ENCODE peak calls at places on chromosomes 4 and X, in six cellular contexts. One of them, this sample, is unnamed.
A peak's percentile ranks its signal among the peaks of the same experiment; 100 is the strongest.

GRCh38 chr4:23728393-23728792 is 161.5 kb downstream of the PPARGC1A start:
- DNase-seq in AG09319: peak; percentile 55
- DNase-seq in CD8-positive, alpha-beta T cell: no peak
- DNase-seq in ascending aorta: no peak
- DNase-seq in PC-9: no peak
- DNase-seq in vagina: no peak
- DNase-seq in this sample: peak; percentile 96

GRCh38 chr4:186724048-186724860 is 598 bp upstream of the FAT1 start:
- DNase-seq in ascending aorta: peak; percentile 72
- DNase-seq in AG09319: no peak
- DNase-seq in vagina: no peak
- DNase-seq in PC-9: peak; percentile 47
- DNase-seq in CD8-positive, alpha-beta T cell: no peak
- DNase-seq in this sample: no peak

GRCh38 chr4:184762100-184762499 is 28.2 kb upstream of the CENPU start:
- DNase-seq in PC-9: no peak
- DNase-seq in CD8-positive, alpha-beta T cell: peak; percentile 20
- DNase-seq in AG09319: no peak
- DNase-seq in vagina: no peak
- DNase-seq in ascending aorta: peak; percentile 19
- DNase-seq in this sample: no peak

GRCh38 chrX:1581132-1581531 is 10.3 kb upstream of the AKAP17A start:
- DNase-seq in AG09319: no peak
- DNase-seq in vagina: peak; percentile 31
- DNase-seq in CD8-positive, alpha-beta T cell: peak; percentile 72
- DNase-seq in PC-9: no peak
- DNase-seq in ascending aorta: no peak
- DNase-seq in this sample: no peak

GRCh38 chr4:40626183-40626990 is 3.3 kb downstream of the RBM47 start:
- DNase-seq in ascending aorta: no peak
- DNase-seq in vagina: no peak
- DNase-seq in CD8-positive, alpha-beta T cell: no peak
- DNase-seq in PC-9: peak; percentile 27
- DNase-seq in AG09319: no peak
- DNase-seq in this sample: no peak

GRCh38 chrX:40172169-40172979 is 74.6 kb upstream of the BCOR start:
- DNase-seq in vagina: peak; percentile 94
- DNase-seq in CD8-positive, alpha-beta T cell: peak; percentile 36
- DNase-seq in ascending aorta: peak; percentile 79
- DNase-seq in AG09319: no peak
- DNase-seq in PC-9: no peak
- DNase-seq in this sample: no peak

GRCh38 chr4:89724716-89725115 is 112.2 kb downstream of the SNCA start:
- DNase-seq in PC-9: no peak
- DNase-seq in AG09319: peak; percentile 22
- DNase-seq in vagina: no peak
- DNase-seq in CD8-positive, alpha-beta T cell: no peak
- DNase-seq in ascending aorta: no peak
- DNase-seq in this sample: peak; percentile 30

GRCh38 chr4:169248645-169249044 is 22.1 kb downstream of the SH3RF1 start:
- DNase-seq in AG09319: no peak
- DNase-seq in PC-9: no peak
- DNase-seq in vagina: no peak
- DNase-seq in ascending aorta: no peak
- DNase-seq in CD8-positive, alpha-beta T cell: no peak
- DNase-seq in this sample: no peak

GRCh38 chr4:138239496-138239895 is 2.7 kb downstream of the SLC7A11 start:
- DNase-seq in ascending aorta: no peak
- DNase-seq in AG09319: no peak
- DNase-seq in CD8-positive, alpha-beta T cell: no peak
- DNase-seq in vagina: no peak
- DNase-seq in PC-9: no peak
- DNase-seq in this sample: no peak

GRCh38 chrX:10833299-10834169 is 213.1 kb upstream of the MID1 start:
- DNase-seq in CD8-positive, alpha-beta T cell: no peak
- DNase-seq in ascending aorta: peak; percentile 64
- DNase-seq in AG09319: no peak
- DNase-seq in PC-9: peak; percentile 64
- DNase-seq in vagina: no peak
- DNase-seq in this sample: peak; percentile 38

GRCh38 chr4:63620271-63620670 is 789.0 kb downstream of the TECRL start:
- DNase-seq in ascending aorta: no peak
- DNase-seq in AG09319: no peak
- DNase-seq in vagina: no peak
- DNase-seq in CD8-positive, alpha-beta T cell: no peak
- DNase-seq in PC-9: no peak
- DNase-seq in this sample: no peak

GRCh38 chrX:153762636-153763173 is 1.3 kb upstream of the PLXNB3 start:
- DNase-seq in PC-9: no peak
- DNase-seq in vagina: no peak
- DNase-seq in AG09319: no peak
- DNase-seq in CD8-positive, alpha-beta T cell: no peak
- DNase-seq in ascending aorta: no peak
- DNase-seq in this sample: no peak

GRCh38 chr4:65521666-65522065 is 148.6 kb downstream of the EPHA5 start:
- DNase-seq in vagina: no peak
- DNase-seq in AG09319: no peak
- DNase-seq in PC-9: no peak
- DNase-seq in ascending aorta: no peak
- DNase-seq in CD8-positive, alpha-beta T cell: no peak
- DNase-seq in this sample: no peak

GRCh38 chr4:113385500-113385899 is 336.0 kb downstream of the ANK2 start:
- DNase-seq in ascending aorta: no peak
- DNase-seq in CD8-positive, alpha-beta T cell: no peak
- DNase-seq in AG09319: no peak
- DNase-seq in PC-9: no peak
- DNase-seq in vagina: no peak
- DNase-seq in this sample: no peak

GRCh38 chr4:169311643-169312365 is 41.0 kb upstream of the SH3RF1 start:
- DNase-seq in ascending aorta: no peak
- DNase-seq in AG09319: no peak
- DNase-seq in PC-9: no peak
- DNase-seq in vagina: no peak
- DNase-seq in CD8-positive, alpha-beta T cell: no peak
- DNase-seq in this sample: no peak

GRCh38 chr4:140689628-140690027 is 66.6 kb downstream of the TBC1D9 start:
- DNase-seq in vagina: no peak
- DNase-seq in AG09319: no peak
- DNase-seq in PC-9: no peak
- DNase-seq in CD8-positive, alpha-beta T cell: no peak
- DNase-seq in ascending aorta: no peak
- DNase-seq in this sample: no peak

GRCh38 chrX:112865464-112866025 is 24.9 kb upstream of the AMOT start:
- DNase-seq in AG09319: no peak
- DNase-seq in ascending aorta: no peak
- DNase-seq in PC-9: no peak
- DNase-seq in CD8-positive, alpha-beta T cell: no peak
- DNase-seq in vagina: no peak
- DNase-seq in this sample: no peak

GRCh38 chr4:11931266-11931665 is 502.6 kb upstream of the HS3ST1 start:
- DNase-seq in ascending aorta: no peak
- DNase-seq in CD8-positive, alpha-beta T cell: no peak
- DNase-seq in PC-9: no peak
- DNase-seq in vagina: no peak
- DNase-seq in AG09319: no peak
- DNase-seq in this sample: no peak

GRCh38 chr4:137359691-137360315 is 172.5 kb downstream of the PCDH18 start:
- DNase-seq in CD8-positive, alpha-beta T cell: no peak
- DNase-seq in AG09319: peak; percentile 81
- DNase-seq in PC-9: no peak
- DNase-seq in ascending aorta: no peak
- DNase-seq in vagina: no peak
- DNase-seq in this sample: peak; percentile 60

GRCh38 chr4:40749717-40750460 is at the start of gene NSUN7:
- DNase-seq in CD8-positive, alpha-beta T cell: peak; percentile 15
- DNase-seq in ascending aorta: peak; percentile 71
- DNase-seq in PC-9: peak; percentile 90
- DNase-seq in AG09319: no peak
- DNase-seq in vagina: no peak
- DNase-seq in this sample: no peak

GRCh38 chrX:68840256-68840655 is 11.4 kb downstream of the EFNB1 start:
- DNase-seq in ascending aorta: peak; percentile 54
- DNase-seq in PC-9: no peak
- DNase-seq in AG09319: no peak
- DNase-seq in CD8-positive, alpha-beta T cell: no peak
- DNase-seq in vagina: no peak
- DNase-seq in this sample: no peak

GRCh38 chr4:166846939-166847338 is 387.4 kb downstream of the SPOCK3 start:
- DNase-seq in PC-9: no peak
- DNase-seq in CD8-positive, alpha-beta T cell: no peak
- DNase-seq in vagina: no peak
- DNase-seq in ascending aorta: no peak
- DNase-seq in AG09319: no peak
- DNase-seq in this sample: no peak

GRCh38 chrX:56994375-56995270 is 718 bp downstream of the SPIN3 start:
- DNase-seq in PC-9: no peak
- DNase-seq in CD8-positive, alpha-beta T cell: no peak
- DNase-seq in ascending aorta: no peak
- DNase-seq in vagina: no peak
- DNase-seq in AG09319: no peak
- DNase-seq in this sample: peak; percentile 1

GRCh38 chr4:62940229-62940628 is 1469.0 kb downstream of the TECRL start:
- DNase-seq in vagina: no peak
- DNase-seq in AG09319: no peak
- DNase-seq in PC-9: no peak
- DNase-seq in ascending aorta: no peak
- DNase-seq in CD8-positive, alpha-beta T cell: no peak
- DNase-seq in this sample: no peak

GRCh38 chr4:2662598-2662997 is 93.5 kb downstream of the TNIP2 start:
- DNase-seq in AG09319: peak; percentile 42
- DNase-seq in PC-9: no peak
- DNase-seq in ascending aorta: no peak
- DNase-seq in CD8-positive, alpha-beta T cell: no peak
- DNase-seq in vagina: no peak
- DNase-seq in this sample: no peak

DNA sequence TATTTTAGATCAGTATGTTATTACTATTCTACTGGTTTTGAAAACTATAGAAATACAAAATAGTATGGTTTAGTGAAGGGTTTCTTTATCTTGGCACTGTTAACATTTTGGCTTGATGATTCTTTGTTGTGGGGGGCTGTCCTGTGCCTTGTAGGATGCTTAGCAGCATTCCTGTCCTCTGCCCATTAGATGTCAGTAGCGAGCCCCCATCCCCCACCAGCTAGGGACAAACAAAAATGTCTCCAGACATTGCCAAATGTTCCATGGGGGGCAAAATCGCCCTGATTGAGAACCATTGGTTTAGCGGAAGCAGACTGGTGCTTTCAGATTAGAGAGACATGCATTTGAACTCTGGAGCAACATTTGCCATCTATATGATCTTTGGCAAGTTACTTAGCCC is 23.3 kb downstream of the SPARCL1 start:
- DNase-seq in AG09319: no peak
- DNase-seq in CD8-positive, alpha-beta T cell: no peak
- DNase-seq in ascending aorta: no peak
- DNase-seq in vagina: no peak
- DNase-seq in PC-9: no peak
- DNase-seq in this sample: no peak
- TF ChIP-seq CTCF in AG09319: no peak
- TF ChIP-seq CTCF in CD8-positive, alpha-beta T cell: no peak
- TF ChIP-seq CTCF in ascending aorta: no peak
- TF ChIP-seq CTCF in vagina: no peak
- TF ChIP-seq CTCF in PC-9: no peak
- TF ChIP-seq CTCF in this sample: peak; percentile 19

GRCh38 chrX:118418811-118419251 is 72.9 kb downstream of the WDR44 start:
- DNase-seq in PC-9: peak; percentile 61
- DNase-seq in vagina: no peak
- DNase-seq in ascending aorta: no peak
- DNase-seq in CD8-positive, alpha-beta T cell: no peak
- DNase-seq in AG09319: no peak
- DNase-seq in this sample: no peak
- TF ChIP-seq CTCF in PC-9: no peak
- TF ChIP-seq CTCF in vagina: no peak
- TF ChIP-seq CTCF in ascending aorta: no peak
- TF ChIP-seq CTCF in CD8-positive, alpha-beta T cell: no peak
- TF ChIP-seq CTCF in AG09319: no peak
- TF ChIP-seq CTCF in this sample: no peak

GRCh38 chr4:171851295-171851694 is 38.1 kb downstream of the GALNTL6 start:
- DNase-seq in CD8-positive, alpha-beta T cell: no peak
- DNase-seq in vagina: no peak
- DNase-seq in PC-9: no peak
- DNase-seq in AG09319: no peak
- DNase-seq in ascending aorta: no peak
- DNase-seq in this sample: no peak

GRCh38 chr4:171846893-171847292 is 33.7 kb downstream of the GALNTL6 start:
- DNase-seq in vagina: no peak
- DNase-seq in PC-9: no peak
- DNase-seq in AG09319: no peak
- DNase-seq in CD8-positive, alpha-beta T cell: no peak
- DNase-seq in ascending aorta: no peak
- DNase-seq in this sample: no peak

GRCh38 chr4:171849823-171850222 is 36.6 kb downstream of the GALNTL6 start:
- DNase-seq in vagina: no peak
- DNase-seq in AG09319: no peak
- DNase-seq in CD8-positive, alpha-beta T cell: no peak
- DNase-seq in PC-9: no peak
- DNase-seq in ascending aorta: no peak
- DNase-seq in this sample: no peak

GRCh38 chr4:171847751-171848150 is 34.5 kb downstream of the GALNTL6 start:
- DNase-seq in CD8-positive, alpha-beta T cell: no peak
- DNase-seq in vagina: no peak
- DNase-seq in PC-9: no peak
- DNase-seq in AG09319: no peak
- DNase-seq in ascending aorta: no peak
- DNase-seq in this sample: no peak

DNA sequence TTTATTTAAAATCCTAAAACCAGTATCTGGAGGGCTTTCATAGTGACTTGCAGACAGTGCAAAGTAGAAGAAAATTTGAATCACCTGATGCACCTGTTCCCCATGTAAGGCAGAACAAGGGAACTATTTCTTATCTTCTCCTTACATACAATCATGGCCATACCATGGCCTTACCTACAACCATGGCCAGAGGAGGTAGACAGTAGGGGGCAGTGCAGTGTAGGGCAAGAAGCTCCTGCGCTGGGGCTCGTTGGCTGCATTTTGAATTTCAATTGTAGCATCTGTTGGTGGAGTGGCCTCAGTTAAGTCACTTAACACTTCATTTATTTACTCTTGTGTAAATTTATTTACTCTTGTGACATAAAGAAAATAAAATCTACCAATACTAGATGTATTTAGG is 33.0 kb downstream of the GALNTL6 start:
- DNase-seq in PC-9: peak; percentile 27
- DNase-seq in ascending aorta: no peak
- DNase-seq in CD8-positive, alpha-beta T cell: no peak
- DNase-seq in AG09319: peak; percentile 4
- DNase-seq in vagina: no peak
- DNase-seq in this sample: peak; percentile 28
- TF ChIP-seq CTCF in PC-9: peak; percentile 51
- TF ChIP-seq CTCF in ascending aorta: no peak
- TF ChIP-seq CTCF in CD8-positive, alpha-beta T cell: no peak
- TF ChIP-seq CTCF in AG09319: peak; percentile 64
- TF ChIP-seq CTCF in vagina: no peak
- TF ChIP-seq CTCF in this sample: peak; percentile 91

DNA sequence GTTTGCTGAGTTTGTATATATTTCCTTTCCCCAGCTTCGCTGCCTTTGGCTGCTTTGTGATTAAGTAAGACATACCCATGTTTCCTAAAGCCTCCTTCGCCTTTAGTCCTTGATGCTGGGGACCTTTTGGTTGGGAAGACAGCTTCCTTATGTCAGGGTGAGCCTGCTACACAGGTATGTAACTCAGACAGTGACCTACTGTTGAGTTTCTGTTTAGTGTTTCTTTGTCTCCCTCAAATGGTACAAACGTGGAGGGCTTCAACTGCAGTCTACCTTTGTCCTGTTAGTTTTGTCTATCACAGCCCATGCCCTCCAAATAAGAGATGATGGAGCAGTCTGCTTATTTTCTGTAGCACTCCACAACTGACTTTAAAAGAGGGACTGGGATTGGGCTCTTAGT is 59.5 kb downstream of the TET2 start:
- DNase-seq in AG09319: no peak
- DNase-seq in vagina: no peak
- DNase-seq in CD8-positive, alpha-beta T cell: no peak
- DNase-seq in ascending aorta: no peak
- DNase-seq in PC-9: no peak
- DNase-seq in this sample: no peak
- TF ChIP-seq CTCF in AG09319: no peak
- TF ChIP-seq CTCF in vagina: no peak
- TF ChIP-seq CTCF in CD8-positive, alpha-beta T cell: no peak
- TF ChIP-seq CTCF in ascending aorta: no peak
- TF ChIP-seq CTCF in PC-9: no peak
- TF ChIP-seq CTCF in this sample: no peak